ENCODE peak calls at places on chromosome 3, in seven cellular contexts. K is HEK293T; W is AG09319; Q is activated T-helper 1 cell treated with Interleukin-2 at 50 U/mL for 16 hours; I is H1; M is OCI-M1; U is activated CD4-positive, CD25-positive, alpha-beta regulatory T cell treated with anti-CD3 and anti-CD28 coated beads, Interleukin-2, amount 50 U/mL, for 72 hours. X is an unnamed sample.

GRCh38 chr3:162134571-162134970 is 638.0 kb downstream of the OTOL1 start:
- DNase-seq in Q (no peak), I (no peak), U (no peak), K (no peak), M (peak), W (no peak), X (no peak)

GRCh38 chr3:132561003-132561402 is 36.1 kb upstream of the ACKR4 start:
- DNase-seq in K (no peak), Q (no peak), U (no peak), W (no peak), M (no peak), I (no peak), X (no peak)

GRCh38 chr3:156151824-156152428 is 31.5 kb downstream of the KCNAB1 start:
- DNase-seq in I (peak), K (peak), U (peak), W (peak), M (peak), Q (peak), X (peak)

GRCh38 chr3:5165698-5166097 is 21.8 kb upstream of the EDEM1 start:
- DNase-seq in K (no peak), W (no peak), Q (no peak), U (no peak), I (no peak), M (no peak), X (no peak)

GRCh38 chr3:194872669-194872977 is 186.9 kb downstream of the FAM43A start:
- DNase-seq in I (no peak), K (no peak), U (no peak), M (no peak), W (no peak), Q (no peak), X (peak)

GRCh38 chr3:73625124-73625665 is 454 bp upstream of the PDZRN3 start:
- DNase-seq in Q (no peak), K (peak), M (no peak), U (no peak), I (peak), W (no peak), X (peak)

GRCh38 chr3:111282024-111282423 is 210.4 kb downstream of the NECTIN3 start:
- DNase-seq in I (no peak), U (no peak), K (no peak), M (no peak), Q (no peak), W (no peak), X (no peak)

GRCh38 chr3:99634881-99635280 is 3.5 kb upstream of the COL8A1 start:
- DNase-seq in U (no peak), K (no peak), I (no peak), W (no peak), M (no peak), Q (no peak), X (no peak)

GRCh38 chr3:100556656-100557310 is 52.6 kb upstream of the ADGRG7 start:
- DNase-seq in W (no peak), U (no peak), I (no peak), M (no peak), Q (no peak), K (no peak), X (no peak)

GRCh38 chr3:159619341-159619885 is 369.2 kb upstream of the IL12A start:
- DNase-seq in M (no peak), I (no peak), K (peak), U (no peak), Q (no peak), W (peak), X (no peak)

GRCh38 chr3:54733079-54733478 is 194.8 kb downstream of the LRTM1 start:
- DNase-seq in U (no peak), K (no peak), M (no peak), Q (no peak), W (no peak), I (no peak), X (no peak)

GRCh38 chr3:16322189-16322588 is 57.2 kb downstream of the OXNAD1 start:
- DNase-seq in Q (no peak), M (no peak), U (no peak), I (no peak), W (no peak), K (no peak), X (no peak)

GRCh38 chr3:62665627-62666433 is 209.4 kb downstream of the CADPS start:
- DNase-seq in Q (no peak), I (peak), M (peak), K (peak), W (peak), U (no peak), X (peak)

GRCh38 chr3:135887220-135887619 is 78.3 kb upstream of the PPP2R3A start:
- DNase-seq in I (no peak), M (no peak), W (no peak), U (no peak), Q (no peak), K (no peak), X (no peak)

GRCh38 chr3:191260431-191261303 is 61.6 kb downstream of the OSTN start:
- DNase-seq in K (no peak), W (no peak), M (no peak), I (no peak), Q (no peak), U (no peak), X (no peak)

GRCh38 chr3:182018361-182018760 is 306.6 kb downstream of the SOX2 start:
- DNase-seq in M (no peak), Q (no peak), I (no peak), K (no peak), U (no peak), W (no peak), X (no peak)

GRCh38 chr3:132662212-132662611 is 2.1 kb downstream of the UBA5 start:
- DNase-seq in K (no peak), M (no peak), I (no peak), Q (no peak), U (no peak), W (no peak), X (no peak)

GRCh38 chr3:52350981-52351761 is 35.1 kb downstream of the DNAH1 start:
- DNase-seq in Q (no peak), W (no peak), K (no peak), U (no peak), M (no peak), I (no peak), X (no peak)

GRCh38 chr3:148554367-148554766 is 143.3 kb upstream of the AGTR1 start:
- DNase-seq in I (no peak), W (no peak), K (no peak), Q (no peak), U (no peak), M (no peak), X (no peak)

GRCh38 chr3:56188201-56188600 is 280.1 kb downstream of the ERC2 start:
- DNase-seq in Q (no peak), W (no peak), U (no peak), K (no peak), M (no peak), I (no peak), X (no peak)

GRCh38 chr3:195179782-195180489 is 91.0 kb downstream of the XXYLT1 start:
- DNase-seq in M (no peak), Q (no peak), K (no peak), W (no peak), U (no peak), I (no peak), X (no peak)

GRCh38 chr3:129341331-129342141 is 62.9 kb downstream of the HMCES start:
- DNase-seq in K (no peak), Q (no peak), I (no peak), U (no peak), M (no peak), W (no peak), X (no peak)

GRCh38 chr3:98525494-98525893 is 2.8 kb upstream of the CLDND1 start:
- DNase-seq in U (no peak), M (no peak), I (no peak), W (no peak), K (no peak), Q (no peak), X (no peak)

GRCh38 chr3:57680046-57680445 is 12.8 kb downstream of the DENND6A start:
- DNase-seq in W (no peak), U (no peak), M (no peak), I (no peak), Q (no peak), K (no peak), X (no peak)

GRCh38 chr3:171829841-171830559 is 13.1 kb upstream of the TMEM212 start:
- DNase-seq in K (peak), U (no peak), I (no peak), W (no peak), M (peak), Q (no peak), X (no peak)

GRCh38 chr3:193783166-193783896 is 190.3 kb downstream of the OPA1 start:
- DNase-seq in Q (no peak), M (no peak), U (no peak), K (no peak), W (no peak), I (no peak), X (no peak)

GRCh38 chr3:15708882-15709677 is 88.7 kb downstream of the ANKRD28 start:
- DNase-seq in K (no peak), W (no peak), M (no peak), I (no peak), Q (no peak), U (no peak), X (no peak)

GRCh38 chr3:187750041-187750512 is 4.8 kb upstream of the BCL6 start:
- DNase-seq in I (no peak), W (no peak), U (no peak), M (no peak), Q (no peak), K (no peak), X (no peak)

GRCh38 chr3:112134335-112135124 is 1.5 kb upstream of the GCSAM start:
- DNase-seq in W (no peak), U (no peak), I (no peak), Q (no peak), K (no peak), M (peak), X (no peak)

GRCh38 chr3:165185707-165186327 is 10.4 kb downstream of the SLITRK3 start:
- DNase-seq in I (no peak), K (peak), Q (no peak), W (peak), U (no peak), M (peak), X (no peak)